ENCODE peak calls at places on chromosomes 5 and 9, in seven cellular contexts. X is astrocyte of the cerebellum, I is heart right ventricle, K is upper lobe of right lung, Q is OCI-LY7, H is retinal pigment epithelial cell, F is epithelial cell of esophagus. T is an unnamed sample.

GRCh38 chr9:98971168-98971914 is 27.6 kb downstream of the COL15A1 start:
- DNase-seq in F (peak; percentile 44), H (peak; percentile 38), X (no peak), Q (no peak), I (no peak), K (no peak), T (no peak)

GRCh38 chr5:37738057-37738691 is 101.7 kb downstream of the GDNF start:
- DNase-seq in H (peak; percentile 91), F (peak; percentile 92), Q (no peak), I (no peak), K (no peak), X (peak; percentile 97), T (peak; percentile 85)

GRCh38 chr5:58366461-58366860 is 93.4 kb downstream of the PLK2 start:
- DNase-seq in Q (no peak), H (no peak), I (no peak), F (peak; percentile 34), X (no peak), K (no peak), T (no peak)

GRCh38 chr9:123322771-123323481 is 33.1 kb upstream of the CRB2 start:
- DNase-seq in F (no peak), H (no peak), X (no peak), K (no peak), I (no peak), Q (peak; percentile 87), T (no peak)

GRCh38 chr5:43121565-43122484 is 1.1 kb downstream of the ZNF131 start:
- DNase-seq in F (peak; percentile 50), H (no peak), X (no peak), Q (peak; percentile 35), I (no peak), K (no peak), T (no peak)

GRCh38 chr9:92723299-92723625 is 41.4 kb downstream of the BICD2 start:
- DNase-seq in I (no peak), H (no peak), K (no peak), Q (no peak), F (peak; percentile 98), X (peak; percentile 66), T (no peak)

GRCh38 chr5:159510282-159510681 is 180.0 kb upstream of the IL12B start:
- DNase-seq in H (no peak), I (peak; percentile 71), F (peak; percentile 59), X (peak; percentile 84), Q (no peak), K (peak; percentile 68), T (peak; percentile 63)

GRCh38 chr9:110141118-110141797 is 66.7 kb downstream of the C9orf152 start:
- DNase-seq in X (peak; percentile 95), Q (no peak), K (no peak), H (peak; percentile 76), I (no peak), F (peak; percentile 96), T (peak; percentile 98)

GRCh38 chr9:126861707-126862460 is 1.4 kb downstream of the ZBTB34 start:
- DNase-seq in X (no peak), K (no peak), Q (peak; percentile 62), F (peak; percentile 44), H (no peak), I (no peak), T (no peak)

GRCh38 chr5:76787237-76787636 is 31.6 kb upstream of the F2RL1 start:
- DNase-seq in H (peak; percentile 19), F (peak; percentile 83), Q (no peak), K (no peak), X (peak; percentile 98), I (no peak), T (no peak)

GRCh38 chr9:8241201-8241600 is 441.6 kb upstream of the DMAC1 start:
- DNase-seq in Q (no peak), K (no peak), I (no peak), H (peak; percentile 10), X (no peak), F (no peak), T (no peak)

GRCh38 chr9:90858505-90858904 is 56.9 kb downstream of the SYK start:
- DNase-seq in X (no peak), K (no peak), I (no peak), Q (no peak), H (no peak), F (no peak), T (no peak)

GRCh38 chr9:110028281-110029075 is 179.5 kb downstream of the C9orf152 start:
- DNase-seq in K (no peak), X (no peak), I (no peak), H (no peak), Q (no peak), F (no peak), T (no peak)

GRCh38 chr9:126515873-126516505 is 97.7 kb upstream of the LMX1B start:
- DNase-seq in K (no peak), I (no peak), F (no peak), X (no peak), H (no peak), Q (no peak), T (no peak)

GRCh38 chr9:125744616-125745387 is 2.4 kb upstream of the PBX3 start:
- DNase-seq in H (peak; percentile 97), X (peak; percentile 84), I (no peak), F (no peak), K (no peak), Q (no peak), T (peak; percentile 69)

GRCh38 chr5:21862986-21863385 is 990.2 kb downstream of the CDH12 start:
- DNase-seq in H (no peak), F (no peak), Q (no peak), I (no peak), X (no peak), K (no peak), T (no peak)

GRCh38 chr9:127805620-127806019 is 2.9 kb downstream of the FPGS start:
- DNase-seq in X (no peak), Q (peak; percentile 65), F (peak; percentile 39), H (no peak), I (no peak), K (no peak), T (no peak)

GRCh38 chr9:132069046-132069898 is 10.4 kb downstream of the MED27 start:
- DNase-seq in I (no peak), Q (no peak), K (no peak), F (peak; percentile 51), H (no peak), X (peak; percentile 74), T (peak; percentile 60)

GRCh38 chr5:94849821-94850736 is 231.6 kb downstream of the SLF1 start:
- DNase-seq in X (peak; percentile 67), H (peak; percentile 67), F (peak; percentile 69), I (no peak), K (no peak), Q (peak; percentile 79), T (peak; percentile 34)

GRCh38 chr5:13976867-13977479 is 32.5 kb upstream of the DNAH5 start:
- DNase-seq in Q (peak; percentile 13), H (peak; percentile 16), K (no peak), F (peak; percentile 64), I (no peak), X (peak; percentile 36), T (no peak)

DNA sequence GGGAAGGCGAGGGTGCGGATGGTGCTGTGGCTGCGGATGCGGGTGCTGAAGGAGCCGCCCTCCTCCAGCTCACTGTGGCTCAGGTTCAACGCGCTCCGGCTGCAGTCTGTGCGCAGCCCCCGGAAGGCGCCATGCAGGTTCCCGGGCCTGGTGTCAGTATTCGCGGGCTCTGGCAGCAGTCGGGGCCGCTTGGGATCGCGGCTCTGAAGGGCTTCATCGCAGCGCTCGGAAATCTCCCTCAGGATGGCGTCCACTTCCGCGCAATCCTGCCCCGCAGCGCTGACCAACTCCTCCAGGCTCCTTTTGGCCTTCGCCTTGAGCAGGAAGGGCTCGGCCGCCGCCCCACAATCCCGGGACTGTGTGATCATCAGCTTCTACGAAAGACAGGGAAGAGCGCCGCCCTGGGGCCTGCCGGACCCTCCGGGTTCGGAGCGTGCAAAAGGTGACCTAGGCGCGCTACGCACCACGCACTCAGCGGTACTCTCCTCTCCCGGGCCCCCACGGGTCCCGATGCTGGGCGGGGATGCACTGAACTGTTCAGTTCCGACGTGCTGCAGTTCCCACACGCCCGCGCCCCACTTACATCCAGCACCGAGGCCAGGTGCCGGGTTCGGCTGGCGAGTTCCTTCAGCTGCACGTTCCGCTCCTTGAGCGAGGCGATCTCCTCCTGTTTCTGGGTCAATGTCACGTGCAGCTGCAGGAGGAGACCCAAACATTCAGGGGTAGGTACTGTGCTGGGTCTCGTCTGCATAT is 6.5 kb downstream of the MCIDAS start:
- DNase-seq in I (no peak), F (peak; percentile 23), X (no peak), Q (no peak), K (no peak), H (no peak), T (no peak)
- TF ChIP-seq CTCF in I (no peak), F (no peak), X (peak; percentile 13), Q (no peak), K (no peak), H (peak; percentile 34), T (no peak)

DNA sequence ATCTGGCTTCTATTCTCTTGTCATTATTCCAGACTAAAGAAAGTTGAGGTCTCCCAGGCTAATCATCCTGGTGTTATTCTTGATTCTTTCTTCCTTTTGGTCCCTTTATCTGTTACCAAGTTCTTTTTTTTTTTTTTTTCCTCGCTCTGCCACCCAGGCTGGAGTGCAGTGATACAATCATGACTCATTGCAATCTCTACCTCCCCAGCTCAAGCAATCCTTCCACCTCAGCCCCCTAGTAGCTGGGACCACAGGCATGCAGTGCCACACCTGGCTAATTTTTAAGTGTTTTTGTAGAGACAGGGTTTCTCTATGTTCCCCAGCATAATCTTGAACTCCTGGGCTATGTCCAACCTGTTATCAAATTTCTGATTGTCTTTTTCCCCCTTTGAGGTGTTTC is 126.6 kb upstream of the DHFR start:
- DNase-seq in I (no peak), Q (no peak), K (no peak), F (peak; percentile 69), H (no peak), X (peak; percentile 23), T (no peak)
- TF ChIP-seq CTCF in I (no peak), Q (no peak), K (no peak), F (no peak), H (no peak), X (no peak), T (no peak)

DNA sequence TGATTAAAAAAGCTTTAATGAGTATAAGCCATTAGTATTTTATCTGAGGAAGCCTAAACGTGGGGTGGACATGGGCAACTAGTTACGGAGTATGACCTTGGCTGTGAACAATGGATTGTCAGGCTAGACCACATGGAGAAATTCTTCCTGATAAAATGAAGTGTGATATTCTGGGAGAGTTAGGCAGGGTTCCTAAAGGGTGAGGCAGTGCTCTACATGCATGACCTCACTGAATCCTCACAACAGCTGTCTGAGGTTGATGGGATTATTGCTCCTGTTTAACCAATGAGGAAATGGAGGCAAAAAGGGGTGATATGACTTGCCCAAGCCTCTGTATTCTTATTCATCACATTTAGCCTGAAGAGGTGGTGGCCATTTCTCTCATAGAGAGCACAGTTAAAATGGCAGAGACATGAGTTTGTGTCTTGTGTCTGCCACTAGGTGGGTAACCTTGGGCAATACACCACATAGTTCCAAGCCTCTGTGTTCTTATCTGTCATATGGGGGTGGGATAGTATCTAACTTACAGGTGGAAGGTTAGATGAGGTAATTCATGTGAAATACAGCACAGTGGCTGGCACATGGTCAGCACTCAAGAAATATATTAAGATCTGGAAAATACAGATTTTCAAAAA is 96.1 kb upstream of the NR3C1 start:
- DNase-seq in X (no peak), F (no peak), K (no peak), Q (peak; percentile 16), H (no peak), I (no peak), T (no peak)
- TF ChIP-seq CTCF in X (no peak), F (peak; percentile 15), K (no peak), Q (peak; percentile 51), H (no peak), I (no peak), T (no peak)

DNA sequence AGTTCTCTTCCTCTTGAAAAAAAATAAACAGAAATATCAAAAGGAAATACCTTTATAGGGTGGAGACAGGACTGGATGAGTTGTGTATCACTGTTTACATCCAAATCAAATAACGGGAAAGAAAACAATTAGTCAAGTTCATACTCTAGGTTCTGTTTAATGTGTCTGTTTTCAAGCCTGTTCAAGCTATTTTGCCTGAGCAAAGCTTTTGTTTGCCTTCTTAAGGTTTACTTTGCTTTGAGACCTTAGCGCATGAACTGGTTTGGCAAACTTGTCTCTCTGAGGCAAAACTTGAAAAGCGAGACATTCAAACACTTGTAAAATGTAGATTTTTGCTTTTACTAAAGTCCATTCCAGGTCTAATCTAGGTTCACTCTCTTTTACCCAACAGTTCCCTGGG is 174.1 kb upstream of the RFX3 start:
- DNase-seq in H (no peak), I (no peak), F (peak; percentile 7), Q (no peak), K (no peak), X (no peak), T (no peak)
- TF ChIP-seq CTCF in H (no peak), I (no peak), F (no peak), Q (no peak), K (no peak), X (no peak), T (no peak)